ENCODE peak calls at places on chromosomes 5 and 9, in eight cellular contexts. S is foreskin fibroblast, D is OCI-LY7, G is HepG2, P is lower lobe of right lung, O is DND-41, W is fibroblast of villous mesenchyme, B is thyroid gland. R is an unnamed sample.

GRCh38 chr9:76699966-76700365 is 64.3 kb upstream of the PCA3 start:
- DNase-seq in S (peak), D (no peak), G (no peak), P (no peak), O (no peak), W (no peak), B (no peak), R (peak)

GRCh38 chr9:7452378-7452777 is 347.2 kb downstream of the DMAC1 start:
- DNase-seq in S (peak), D (no peak), G (no peak), P (no peak), O (no peak), W (peak), B (no peak), R (no peak)

GRCh38 chr9:126217797-126218196 is 108.8 kb upstream of the MVB12B start:
- DNase-seq in S (no peak), D (no peak), G (no peak), P (no peak), O (no peak), W (no peak), B (no peak), R (no peak)

GRCh38 chr5:81552844-81553569 is 159.1 kb upstream of the ACOT12 start:
- DNase-seq in S (no peak), D (no peak), G (no peak), P (no peak), O (no peak), W (no peak), B (no peak), R (peak)

GRCh38 chr5:2732850-2733249 is 18.6 kb downstream of the IRX2 start:
- DNase-seq in S (no peak), D (no peak), G (no peak), P (no peak), O (no peak), W (no peak), B (no peak), R (no peak)

GRCh38 chr9:92846662-92847145 is 31.1 kb downstream of the ZNF484 start:
- DNase-seq in S (no peak), D (no peak), G (no peak), P (no peak), O (no peak), W (no peak), B (no peak), R (peak)

GRCh38 chr5:149455889-149456409 is 76.9 kb upstream of the IL17B start:
- DNase-seq in S (peak), D (no peak), G (peak), P (no peak), O (no peak), W (peak), B (peak), R (peak)

GRCh38 chr5:66661149-66661548 is 65.0 kb downstream of the MAST4 start:
- DNase-seq in S (peak), D (no peak), G (no peak), P (no peak), O (no peak), W (peak), B (no peak), R (peak)

GRCh38 chr5:100777680-100778281 is 125.3 kb downstream of the ST8SIA4 start:
- DNase-seq in S (peak), D (peak), G (no peak), P (no peak), O (peak), W (peak), B (no peak), R (peak)

GRCh38 chr9:72401396-72401795 is 36.4 kb upstream of the ZFAND5 start:
- DNase-seq in S (no peak), D (no peak), G (no peak), P (no peak), O (no peak), W (no peak), B (no peak), R (no peak)

GRCh38 chr9:113785334-113785733 is 90.8 kb upstream of the ZNF618 start:
- DNase-seq in S (no peak), D (no peak), G (no peak), P (peak), O (no peak), W (no peak), B (peak), R (no peak)

GRCh38 chr9:9912459-9912858 is 700.3 kb downstream of the PTPRD start:
- DNase-seq in S (no peak), D (peak), G (no peak), P (no peak), O (no peak), W (no peak), B (no peak), R (no peak)
- TF ChIP-seq CTCF in S (no peak), D (peak), G (no peak), P (no peak), O (peak), W (no peak), B (no peak), R (no peak)

DNA sequence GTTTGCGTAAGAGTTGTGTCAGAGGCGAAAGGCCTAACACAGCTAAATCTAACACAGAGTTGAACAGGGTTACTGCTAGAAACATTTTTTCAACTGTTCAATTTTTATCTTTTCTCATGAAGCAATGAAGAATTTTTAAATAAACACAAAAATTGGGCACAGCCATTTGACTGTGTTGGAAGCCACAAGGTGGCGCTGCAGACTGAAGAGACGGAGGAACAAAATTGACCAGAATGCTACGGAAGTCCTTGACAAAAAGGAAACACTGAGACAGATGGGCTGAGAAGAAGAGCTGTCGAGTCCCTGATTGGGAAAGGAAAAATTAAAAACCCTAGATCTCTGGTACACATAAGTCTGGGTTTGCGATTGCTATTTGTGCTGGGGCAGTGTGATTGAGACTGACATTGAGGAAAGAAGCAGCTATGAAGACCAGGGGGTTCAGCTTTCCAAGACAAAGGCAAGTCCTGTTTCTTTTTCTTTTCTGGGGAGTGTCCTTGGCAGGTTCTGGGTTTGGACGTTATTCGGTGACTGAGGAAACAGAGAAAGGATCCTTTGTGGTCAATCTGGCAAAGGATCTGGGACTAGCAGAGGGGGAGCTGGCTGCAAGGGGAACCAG is at the start of gene PCDHB9:
- DNase-seq in S (no peak), D (peak), G (peak), P (no peak), O (peak), W (peak), B (no peak), R (peak)
- H3K4me3 ChIP-seq in S (peak), D (no peak), G (no peak), P (no peak), O (no peak), W (no peak), B (no peak), R (no peak)

DNA sequence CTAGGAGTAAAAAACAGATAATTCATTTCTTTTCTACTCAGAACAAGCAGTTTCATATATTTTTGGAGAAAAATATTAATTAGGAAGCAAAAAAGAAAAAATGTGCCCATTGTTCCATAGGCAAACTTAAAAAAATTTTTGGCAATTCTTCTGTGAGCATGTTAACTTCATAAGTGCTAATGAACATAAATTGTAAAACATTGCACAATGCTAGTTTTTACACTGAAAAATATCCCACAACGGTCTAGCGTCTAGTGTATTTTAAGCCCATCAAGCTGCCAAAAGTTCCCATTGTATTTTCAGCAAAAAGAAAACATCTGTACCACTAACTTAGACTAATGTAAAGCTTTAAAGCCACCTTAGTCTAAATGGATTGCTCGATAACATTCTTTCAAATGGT is 2.8 kb downstream of the NR6A1 start:
- DNase-seq in S (no peak), D (no peak), G (no peak), P (no peak), O (no peak), W (no peak), B (no peak), R (no peak)
- TF ChIP-seq CTCF in S (no peak), D (no peak), G (no peak), P (no peak), O (no peak), W (no peak), B (no peak), R (no peak)

GRCh38 chr9:100083448-100084144 is 15.2 kb downstream of the ERP44 start:
- DNase-seq in S (no peak), D (no peak), G (no peak), P (no peak), O (no peak), W (no peak), B (no peak), R (no peak)
- H3K4me3 ChIP-seq in S (no peak), D (peak), G (no peak), P (no peak), O (no peak), W (no peak), B (no peak), R (no peak)

DNA sequence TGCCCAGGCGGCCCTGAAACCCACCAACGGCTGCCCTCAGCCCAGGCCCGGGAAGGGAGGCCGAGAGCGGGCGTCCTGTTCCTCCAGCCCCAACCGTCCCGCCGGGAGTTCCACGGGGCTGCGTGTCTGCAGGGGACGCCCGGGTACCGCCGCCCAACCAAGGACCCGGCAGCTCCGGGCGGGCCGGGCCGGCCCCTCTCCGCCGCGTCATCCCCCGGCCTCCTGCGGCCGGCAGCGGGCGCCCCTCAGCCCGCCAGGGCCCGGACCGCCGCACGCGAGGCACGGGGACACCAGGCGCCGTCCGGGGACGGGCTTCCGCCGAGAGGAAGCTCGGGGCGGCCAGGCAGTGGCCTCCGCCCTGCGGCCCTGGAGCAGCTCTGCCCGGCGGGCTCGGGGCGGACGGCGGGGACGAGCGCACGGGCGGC is 432 bp downstream of the FBXW5 start:
- DNase-seq in S (peak), D (no peak), G (no peak), P (no peak), O (no peak), W (peak), B (no peak), R (peak)
- TF ChIP-seq CTCF in S (no peak), D (peak), G (no peak), P (no peak), O (no peak), W (no peak), B (no peak), R (no peak)

GRCh38 chr5:42467981-42468524 is 44.8 kb downstream of the GHR start:
- DNase-seq in S (no peak), D (no peak), G (no peak), P (no peak), O (no peak), W (no peak), B (peak), R (no peak)

GRCh38 chr5:42467572-42467971 is 44.3 kb downstream of the GHR start:
- DNase-seq in S (no peak), D (no peak), G (no peak), P (no peak), O (no peak), W (no peak), B (no peak), R (no peak)

GRCh38 chr5:42461507-42461906 is 38.3 kb downstream of the GHR start:
- DNase-seq in S (no peak), D (no peak), G (no peak), P (no peak), O (no peak), W (no peak), B (no peak), R (no peak)

GRCh38 chr5:42461033-42461432 is 37.8 kb downstream of the GHR start:
- DNase-seq in S (no peak), D (no peak), G (no peak), P (no peak), O (no peak), W (no peak), B (no peak), R (no peak)

GRCh38 chr5:42462089-42462488 is 38.9 kb downstream of the GHR start:
- DNase-seq in S (no peak), D (no peak), G (no peak), P (no peak), O (no peak), W (no peak), B (no peak), R (no peak)
- H3K4me3 ChIP-seq in S (no peak), D (no peak), G (no peak), P (no peak), O (no peak), W (no peak), B (no peak), R (no peak)

R was measured in fibroblast of pulmonary artery.